ENCODE peak calls at places on chromosomes 16 and 17, in four cellular contexts. One of them, this sample, is unnamed.

GRCh38 chr16:49337814-49338350 is 35.7 kb upstream of the C16orf78 start:
- DNase-seq in heart right ventricle: no peak
- DNase-seq in left ventricle myocardium inferior: no peak
- DNase-seq in GM23248: no peak
- DNase-seq in this sample: no peak

GRCh38 chr16:7792346-7792745 is 459.7 kb downstream of the RBFOX1 start:
- DNase-seq in heart right ventricle: no peak
- DNase-seq in left ventricle myocardium inferior: no peak
- DNase-seq in GM23248: no peak
- DNase-seq in this sample: no peak

GRCh38 chr16:86257546-86257945 is 252.8 kb upstream of the FOXF1 start:
- DNase-seq in heart right ventricle: no peak
- DNase-seq in left ventricle myocardium inferior: no peak
- DNase-seq in GM23248: no peak
- DNase-seq in this sample: no peak

GRCh38 chr16:81610144-81610842 is 165.7 kb downstream of the CMIP start:
- DNase-seq in heart right ventricle: peak
- DNase-seq in left ventricle myocardium inferior: peak
- DNase-seq in GM23248: peak
- DNase-seq in this sample: peak

GRCh38 chr17:14197582-14197981 is 39.1 kb downstream of the CDRT15 start:
- DNase-seq in heart right ventricle: no peak
- DNase-seq in left ventricle myocardium inferior: no peak
- DNase-seq in GM23248: no peak
- DNase-seq in this sample: no peak

GRCh38 chr16:287298-287811 is 4.4 kb downstream of the PDIA2 start:
- DNase-seq in heart right ventricle: no peak
- DNase-seq in left ventricle myocardium inferior: no peak
- DNase-seq in GM23248: peak
- DNase-seq in this sample: peak

GRCh38 chr16:85448557-85449194 is 164.4 kb upstream of the GSE1 start:
- DNase-seq in heart right ventricle: no peak
- DNase-seq in left ventricle myocardium inferior: no peak
- DNase-seq in GM23248: no peak
- DNase-seq in this sample: no peak

GRCh38 chr17:66379539-66379938 is 77.1 kb downstream of the PRKCA start:
- DNase-seq in heart right ventricle: no peak
- DNase-seq in left ventricle myocardium inferior: no peak
- DNase-seq in GM23248: no peak
- DNase-seq in this sample: no peak

GRCh38 chr17:74125160-74125559 is 78.3 kb upstream of the RPL38 start:
- DNase-seq in heart right ventricle: no peak
- DNase-seq in left ventricle myocardium inferior: no peak
- DNase-seq in GM23248: no peak
- DNase-seq in this sample: no peak

GRCh38 chr17:78484300-78485159 is 92.7 kb downstream of the DNAH17 start:
- DNase-seq in heart right ventricle: no peak
- DNase-seq in left ventricle myocardium inferior: no peak
- DNase-seq in GM23248: peak
- DNase-seq in this sample: peak

GRCh38 chr17:8873801-8874715 is 6.6 kb upstream of the PIK3R6 start:
- DNase-seq in heart right ventricle: no peak
- DNase-seq in left ventricle myocardium inferior: no peak
- DNase-seq in GM23248: no peak
- DNase-seq in this sample: no peak

GRCh38 chr16:30127994-30128393 is 5.0 kb upstream of the MAPK3 start:
- DNase-seq in heart right ventricle: no peak
- DNase-seq in left ventricle myocardium inferior: no peak
- DNase-seq in GM23248: no peak
- DNase-seq in this sample: no peak

GRCh38 chr17:70552230-70552981 is 383.1 kb downstream of the KCNJ2 start:
- DNase-seq in heart right ventricle: peak
- DNase-seq in left ventricle myocardium inferior: no peak
- DNase-seq in GM23248: peak
- DNase-seq in this sample: no peak

GRCh38 chr17:57946798-57947358 is 8.3 kb downstream of the CUEDC1 start:
- DNase-seq in heart right ventricle: peak
- DNase-seq in left ventricle myocardium inferior: no peak
- DNase-seq in GM23248: peak
- DNase-seq in this sample: no peak

GRCh38 chr17:40915721-40916256 is 21.7 kb downstream of the KRT23 start:
- DNase-seq in heart right ventricle: no peak
- DNase-seq in left ventricle myocardium inferior: no peak
- DNase-seq in GM23248: peak
- DNase-seq in this sample: no peak
- H3K27ac ChIP-seq in heart right ventricle: no peak
- H3K27ac ChIP-seq in left ventricle myocardium inferior: no peak
- H3K27ac ChIP-seq in GM23248: peak
- H3K27ac ChIP-seq in this sample: no peak

GRCh38 chr17:12665263-12666210 is at the start of gene MYOCD:
- DNase-seq in heart right ventricle: peak
- DNase-seq in left ventricle myocardium inferior: peak
- DNase-seq in GM23248: peak
- DNase-seq in this sample: no peak
- H3K27ac ChIP-seq in heart right ventricle: peak
- H3K27ac ChIP-seq in left ventricle myocardium inferior: peak
- H3K27ac ChIP-seq in GM23248: no peak
- H3K27ac ChIP-seq in this sample: no peak

GRCh38 chr16:14015461-14015860 is 55.7 kb upstream of the MRTFB start:
- DNase-seq in heart right ventricle: no peak
- DNase-seq in left ventricle myocardium inferior: no peak
- DNase-seq in GM23248: no peak
- DNase-seq in this sample: no peak
- H3K27ac ChIP-seq in heart right ventricle: peak
- H3K27ac ChIP-seq in left ventricle myocardium inferior: peak
- H3K27ac ChIP-seq in GM23248: no peak
- H3K27ac ChIP-seq in this sample: peak

GRCh38 chr16:31347445-31347844 is 7.5 kb upstream of the ITGAX start:
- DNase-seq in heart right ventricle: no peak
- DNase-seq in left ventricle myocardium inferior: no peak
- DNase-seq in GM23248: no peak
- DNase-seq in this sample: no peak
- H3K27ac ChIP-seq in heart right ventricle: no peak
- H3K27ac ChIP-seq in left ventricle myocardium inferior: no peak
- H3K27ac ChIP-seq in GM23248: no peak
- H3K27ac ChIP-seq in this sample: no peak

DNA sequence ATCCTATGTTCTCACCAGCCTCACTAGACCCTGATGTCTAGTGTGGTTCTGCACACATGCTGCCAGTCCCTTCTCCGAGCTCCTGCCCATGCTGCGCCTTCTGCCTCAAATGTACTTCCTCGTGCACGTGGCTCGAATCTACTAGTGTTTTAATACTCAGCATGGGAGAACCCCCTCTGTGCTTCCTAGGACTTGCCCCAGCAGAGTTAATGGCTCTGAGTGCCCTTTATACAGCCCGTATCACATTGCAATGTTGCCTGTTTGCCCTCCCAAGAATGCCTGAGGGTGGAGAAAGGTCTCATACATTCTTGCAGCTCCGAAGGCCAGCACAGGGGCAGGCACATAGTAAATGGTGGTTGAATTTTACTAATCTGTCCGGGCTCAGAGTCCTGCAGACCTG is 190.8 kb upstream of the NLRP1 start:
- DNase-seq in heart right ventricle: no peak
- DNase-seq in left ventricle myocardium inferior: no peak
- DNase-seq in GM23248: no peak
- DNase-seq in this sample: no peak
- H3K27ac ChIP-seq in heart right ventricle: no peak
- H3K27ac ChIP-seq in left ventricle myocardium inferior: no peak
- H3K27ac ChIP-seq in GM23248: no peak
- H3K27ac ChIP-seq in this sample: no peak

GRCh38 chr17:42224651-42225050 is 30.4 kb upstream of the GHDC start:
- DNase-seq in heart right ventricle: no peak
- DNase-seq in left ventricle myocardium inferior: no peak
- DNase-seq in GM23248: no peak
- DNase-seq in this sample: no peak
- H3K27ac ChIP-seq in heart right ventricle: no peak
- H3K27ac ChIP-seq in left ventricle myocardium inferior: no peak
- H3K27ac ChIP-seq in GM23248: no peak
- H3K27ac ChIP-seq in this sample: no peak

GRCh38 chr16:66900721-66901441 is 17.8 kb downstream of the CDH16 start:
- DNase-seq in heart right ventricle: peak
- DNase-seq in left ventricle myocardium inferior: no peak
- DNase-seq in GM23248: no peak
- DNase-seq in this sample: peak

GRCh38 chr16:66902648-66903543 is 15.8 kb downstream of the CDH16 start:
- DNase-seq in heart right ventricle: peak
- DNase-seq in left ventricle myocardium inferior: peak
- DNase-seq in GM23248: no peak
- DNase-seq in this sample: no peak

GRCh38 chr16:66903544-66904427 is 14.9 kb downstream of the CDH16 start:
- DNase-seq in heart right ventricle: peak
- DNase-seq in left ventricle myocardium inferior: peak
- DNase-seq in GM23248: no peak
- DNase-seq in this sample: no peak

GRCh38 chr16:66899945-66900688 is 18.6 kb downstream of the CDH16 start:
- DNase-seq in heart right ventricle: peak
- DNase-seq in left ventricle myocardium inferior: peak
- DNase-seq in GM23248: peak
- DNase-seq in this sample: peak

GRCh38 chr16:66901626-66902025 is 17.1 kb downstream of the CDH16 start:
- DNase-seq in heart right ventricle: peak
- DNase-seq in left ventricle myocardium inferior: peak
- DNase-seq in GM23248: no peak
- DNase-seq in this sample: no peak
- H3K27ac ChIP-seq in heart right ventricle: peak
- H3K27ac ChIP-seq in left ventricle myocardium inferior: peak
- H3K27ac ChIP-seq in GM23248: no peak
- H3K27ac ChIP-seq in this sample: peak

GRCh38 chr17:5019475-5019956 is 15.7 kb downstream of the SLC52A1 start:
- DNase-seq in heart right ventricle: no peak
- DNase-seq in left ventricle myocardium inferior: no peak
- DNase-seq in GM23248: peak
- DNase-seq in this sample: no peak
- H3K27ac ChIP-seq in heart right ventricle: no peak
- H3K27ac ChIP-seq in left ventricle myocardium inferior: no peak
- H3K27ac ChIP-seq in GM23248: no peak
- H3K27ac ChIP-seq in this sample: no peak

GRCh38 chr17:13027246-13027645 is 9.4 kb upstream of the ELAC2 start:
- DNase-seq in heart right ventricle: no peak
- DNase-seq in left ventricle myocardium inferior: no peak
- DNase-seq in GM23248: peak
- DNase-seq in this sample: no peak
- H3K27ac ChIP-seq in heart right ventricle: no peak
- H3K27ac ChIP-seq in left ventricle myocardium inferior: no peak
- H3K27ac ChIP-seq in GM23248: no peak
- H3K27ac ChIP-seq in this sample: no peak

GRCh38 chr17:10048951-10049350 is 143.9 kb upstream of the RCVRN start:
- DNase-seq in heart right ventricle: no peak
- DNase-seq in left ventricle myocardium inferior: no peak
- DNase-seq in GM23248: no peak
- DNase-seq in this sample: no peak

GRCh38 chr17:10051112-10051511 is 146.0 kb upstream of the RCVRN start:
- DNase-seq in heart right ventricle: no peak
- DNase-seq in left ventricle myocardium inferior: no peak
- DNase-seq in GM23248: peak
- DNase-seq in this sample: no peak

GRCh38 chr17:10052414-10052813 is 146.0 kb downstream of the GAS7 start:
- DNase-seq in heart right ventricle: no peak
- DNase-seq in left ventricle myocardium inferior: no peak
- DNase-seq in GM23248: no peak
- DNase-seq in this sample: no peak

GRCh38 chr17:10053976-10054551 is 144.3 kb downstream of the GAS7 start:
- DNase-seq in heart right ventricle: no peak
- DNase-seq in left ventricle myocardium inferior: no peak
- DNase-seq in GM23248: no peak
- DNase-seq in this sample: no peak

DNA sequence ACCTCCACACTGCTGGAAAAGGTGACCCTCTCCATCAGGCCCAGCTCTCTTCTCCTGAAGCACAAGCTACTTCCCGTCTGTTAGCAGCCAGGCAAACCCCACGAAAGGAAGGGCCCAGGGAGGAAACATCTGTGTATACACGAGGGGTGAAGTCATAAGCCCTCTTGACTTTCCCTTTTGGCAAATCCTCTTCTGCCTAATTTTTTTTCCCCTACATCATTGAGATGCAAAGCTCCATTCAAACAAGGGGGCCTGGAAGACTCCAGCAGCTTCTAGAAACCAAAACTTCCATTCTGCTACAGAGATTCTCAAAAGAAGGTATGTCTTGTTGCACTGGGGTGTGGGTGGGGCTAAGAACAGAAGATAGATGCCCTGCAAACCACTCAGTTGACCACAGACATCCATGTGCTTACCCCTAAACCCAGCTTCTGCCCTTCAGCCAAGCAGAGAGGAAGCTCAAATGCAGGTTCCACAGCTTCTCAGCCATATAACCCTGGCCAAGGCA is 145.6 kb upstream of the RCVRN start:
- DNase-seq in heart right ventricle: peak
- DNase-seq in left ventricle myocardium inferior: no peak
- DNase-seq in GM23248: peak
- DNase-seq in this sample: no peak
- H3K27ac ChIP-seq in heart right ventricle: no peak
- H3K27ac ChIP-seq in left ventricle myocardium inferior: peak
- H3K27ac ChIP-seq in GM23248: no peak
- H3K27ac ChIP-seq in this sample: peak